ENCODE peak calls at places on chromosomes 11 and 22, in ten cellular contexts. T is fibroblast of lung, W is left ventricle myocardium inferior, A is upper lobe of right lung, L is uterus, S is stomach, B is brain microvascular endothelial cell, E is thoracic aorta, J is aorta, R is cardiac muscle cell. X is an unnamed sample. For H3K27me3 and H3K36me3, the result is how much of the 10 kb centered on the place peaks cover.

GRCh38 chr22:36252754-36253522 is at the start of gene APOL1:
- DNase-seq in T (no peak), W (peak), A (peak), L (peak), S (peak), B (no peak), E (no peak), J (peak), R (no peak), X (no peak)

GRCh38 chr11:65226103-65226442 is 35.7 kb upstream of the POLA2 start:
- DNase-seq in T (no peak), W (no peak), A (no peak), L (no peak), S (no peak), B (no peak), E (no peak), J (no peak), R (no peak), X (no peak)

GRCh38 chr11:75450826-75451783 is 18.1 kb upstream of the KLHL35 start:
- DNase-seq in T (no peak), W (no peak), A (no peak), L (no peak), S (no peak), B (no peak), E (no peak), J (no peak), R (no peak), X (no peak)

GRCh38 chr11:12319734-12320387 is 57.5 kb upstream of the PARVA start:
- DNase-seq in T (peak), W (no peak), A (no peak), L (no peak), S (no peak), B (no peak), E (no peak), J (no peak), R (no peak), X (no peak)

GRCh38 chr11:110830344-110831141 is 118.3 kb upstream of the ARHGAP20 start:
- DNase-seq in T (peak), W (no peak), A (no peak), L (no peak), S (no peak), B (no peak), E (no peak), J (no peak), R (no peak), X (no peak)

GRCh38 chr22:41140365-41140957 is 48.1 kb downstream of the EP300 start:
- DNase-seq in T (peak), W (no peak), A (no peak), L (no peak), S (no peak), B (no peak), E (no peak), J (no peak), R (no peak), X (no peak)

GRCh38 chr11:94134651-94135512 is 6.2 kb downstream of the PANX1 start:
- DNase-seq in T (peak), W (peak), A (no peak), L (peak), S (peak), B (peak), E (peak), J (peak), R (peak), X (peak)

GRCh38 chr11:131689049-131689925 is 318.9 kb downstream of the NTM start:
- DNase-seq in T (no peak), W (no peak), A (no peak), L (no peak), S (no peak), B (no peak), E (no peak), J (no peak), R (no peak), X (no peak)

GRCh38 chr11:95455228-95455627 is 224.2 kb upstream of the SESN3 start:
- DNase-seq in T (no peak), W (no peak), A (no peak), L (no peak), S (no peak), B (no peak), E (no peak), J (no peak), R (no peak), X (no peak)

GRCh38 chr11:762421-763072 is 14.7 kb downstream of the GATD1 start:
- DNase-seq in T (peak), W (no peak), A (no peak), L (no peak), S (peak), B (peak), E (no peak), J (no peak), R (peak), X (peak)

GRCh38 chr11:15672822-15673221 is 558.1 kb downstream of the INSC start:
- DNase-seq in T (no peak), W (no peak), A (no peak), L (no peak), S (no peak), B (no peak), E (no peak), J (no peak), R (peak), X (no peak)

GRCh38 chr11:10818594-10818993 is 9.9 kb upstream of the EIF4G2 start:
- DNase-seq in T (peak), W (no peak), A (no peak), L (no peak), S (no peak), B (peak), E (no peak), J (no peak), R (no peak), X (no peak)

GRCh38 chr11:31764766-31765165 is 46.4 kb downstream of the PAX6 start:
- DNase-seq in T (no peak), W (no peak), A (no peak), L (no peak), S (no peak), B (no peak), E (no peak), J (no peak), R (no peak), X (no peak)

GRCh38 chr11:128424867-128425285 is 162.5 kb downstream of the ETS1 start:
- DNase-seq in T (peak), W (peak), A (no peak), L (no peak), S (peak), B (peak), E (no peak), J (peak), R (peak), X (no peak)

GRCh38 chr22:17751596-17751995 is 22.7 kb downstream of the BID start:
- DNase-seq in T (no peak), W (no peak), A (no peak), L (no peak), S (no peak), B (no peak), E (no peak), J (no peak), R (no peak), X (no peak)

GRCh38 chr11:61555978-61556377 is 24.9 kb downstream of the SYT7 start:
- DNase-seq in T (no peak), W (no peak), A (no peak), L (no peak), S (no peak), B (no peak), E (no peak), J (no peak), R (no peak), X (no peak)
- H3K27me3 ChIP-seq in T (under half), W (under half), A (under half), L (under half), S (half or more), B (half or more), E (under half), J (under half), R (under half), X (under half)

GRCh38 chr11:68767672-68768071 is 16.4 kb upstream of the TESMIN start:
- DNase-seq in T (no peak), W (no peak), A (no peak), L (no peak), S (no peak), B (no peak), E (no peak), J (no peak), R (no peak), X (no peak)
- H3K36me3 ChIP-seq in T (under half), W (half or more), A (half or more), L (under half), S (half or more), B (under half), E (half or more), J (under half), R (under half), X (under half)

GRCh38 chr11:117690484-117691205 is 106.4 kb downstream of the DSCAML1 start:
- DNase-seq in T (no peak), W (no peak), A (no peak), L (no peak), S (no peak), B (no peak), E (no peak), J (no peak), R (no peak), X (no peak)

GRCh38 chr11:117687776-117688175 is 109.2 kb downstream of the DSCAML1 start:
- DNase-seq in T (no peak), W (no peak), A (no peak), L (no peak), S (no peak), B (no peak), E (no peak), J (no peak), R (no peak), X (no peak)

GRCh38 chr11:117685566-117685965 is 111.5 kb downstream of the DSCAML1 start:
- DNase-seq in T (no peak), W (no peak), A (no peak), L (no peak), S (no peak), B (no peak), E (no peak), J (no peak), R (no peak), X (no peak)

GRCh38 chr11:117686711-117687110 is 110.3 kb downstream of the DSCAML1 start:
- DNase-seq in T (peak), W (no peak), A (no peak), L (no peak), S (no peak), B (no peak), E (no peak), J (no peak), R (no peak), X (no peak)

GRCh38 chr11:117688255-117688797 is 108.7 kb downstream of the DSCAML1 start:
- DNase-seq in T (no peak), W (no peak), A (no peak), L (no peak), S (no peak), B (no peak), E (no peak), J (no peak), R (no peak), X (no peak)
- H3K27ac ChIP-seq in T (no peak), W (no peak), A (no peak), L (no peak), S (no peak), B (no peak), E (no peak), J (no peak), R (no peak), X (no peak)

GRCh38 chr11:114228401-114229061 is 67.7 kb upstream of the NNMT start:
- DNase-seq in T (no peak), W (no peak), A (no peak), L (no peak), S (no peak), B (no peak), E (no peak), J (no peak), R (no peak), X (no peak)
- H3K27me3 ChIP-seq in T (under half), W (under half), A (under half), L (under half), S (under half), B (under half), E (under half), J (under half), R (under half), X (under half)

GRCh38 chr22:37334461-37334858 is 52.2 kb downstream of the CYTH4 start:
- DNase-seq in T (no peak), W (no peak), A (no peak), L (no peak), S (no peak), B (no peak), E (no peak), J (no peak), R (no peak), X (no peak)
- H3K36me3 ChIP-seq in T (under half), W (under half), A (under half), L (under half), S (under half), B (under half), E (under half), J (under half), R (under half), X (under half)

GRCh38 chr11:6486256-6486655 is 5.0 kb downstream of the TIMM10B start:
- DNase-seq in T (no peak), W (no peak), A (no peak), L (no peak), S (no peak), B (no peak), E (no peak), J (no peak), R (no peak), X (no peak)
- H3K27ac ChIP-seq in T (no peak), W (no peak), A (no peak), L (no peak), S (no peak), B (no peak), E (no peak), J (no peak), R (no peak), X (no peak)

GRCh38 chr11:20597924-20598484 is 1.4 kb upstream of the SLC6A5 start:
- DNase-seq in T (no peak), W (no peak), A (no peak), L (no peak), S (no peak), B (no peak), E (no peak), J (no peak), R (no peak), X (no peak)
- H3K27me3 ChIP-seq in T (half or more), W (half or more), A (half or more), L (under half), S (half or more), B (half or more), E (under half), J (under half), R (half or more), X (half or more)